ENCODE peak calls at places on chromosomes 13 and 19, in five cellular contexts. L is neuronal stem cell; S is uterus; U is CD4-positive, alpha-beta memory T cell; F is upper lobe of right lung. Z is an unnamed sample.
A peak's percentile ranks its signal among the peaks of the same experiment; 100 is the strongest.

GRCh38 chr19:56966697-56967299 is 126.3 kb upstream of the PEG3 start:
- DNase-seq in F (no peak), L (no peak), U (no peak), S (peak; percentile 39), Z (no peak)

GRCh38 chr13:26011996-26012688 is 39.7 kb downstream of the SHISA2 start:
- DNase-seq in F (peak; percentile 74), L (no peak), U (peak; percentile 81), S (no peak), Z (peak; percentile 58)

GRCh38 chr13:106038752-106039151 is 496.7 kb downstream of the EFNB2 start:
- DNase-seq in S (no peak), L (no peak), F (no peak), U (no peak), Z (no peak)

GRCh38 chr13:97253581-97254293 is 31.6 kb downstream of the MBNL2 start:
- DNase-seq in L (no peak), F (no peak), U (no peak), S (no peak), Z (no peak)

GRCh38 chr19:55447421-55448174 is 4.5 kb upstream of the SHISA7 start:
- DNase-seq in S (no peak), U (peak; percentile 38), L (no peak), F (no peak), Z (no peak)

GRCh38 chr19:29076161-29076560 is 136.8 kb downstream of the UQCRFS1 start:
- DNase-seq in S (no peak), F (no peak), U (no peak), L (no peak), Z (no peak)

GRCh38 chr13:108346376-108346775 is 76.9 kb downstream of the TNFSF13B start:
- DNase-seq in L (no peak), U (peak; percentile 69), S (no peak), F (no peak), Z (no peak)

GRCh38 chr13:48904668-48905290 is 70.9 kb upstream of the FNDC3A start:
- DNase-seq in S (no peak), U (no peak), L (no peak), F (no peak), Z (no peak)

GRCh38 chr13:35978607-35979316 is 152.4 kb downstream of the DCLK1 start:
- DNase-seq in S (peak; percentile 31), L (peak; percentile 68), U (no peak), F (no peak), Z (no peak)

GRCh38 chr19:1170938-1171754 is 2.9 kb downstream of the SBNO2 start:
- DNase-seq in U (no peak), S (no peak), L (no peak), F (peak; percentile 71), Z (no peak)

GRCh38 chr19:35142531-35143230 is 374 bp upstream of the FXYD7 start:
- DNase-seq in U (peak; percentile 66), F (peak; percentile 80), S (no peak), L (no peak), Z (peak; percentile 77)

GRCh38 chr19:55096061-55096701 is 20.5 kb downstream of the EPS8L1 start:
- DNase-seq in U (peak; percentile 1), F (no peak), S (no peak), L (no peak), Z (no peak)

GRCh38 chr13:59641758-59642157 is 522.0 kb downstream of the DIAPH3 start:
- DNase-seq in U (no peak), F (no peak), L (no peak), S (no peak), Z (no peak)

GRCh38 chr13:20993661-20994440 is 67.5 kb downstream of the LATS2 start:
- DNase-seq in S (no peak), F (no peak), U (peak; percentile 43), L (no peak), Z (no peak)

GRCh38 chr13:51614350-51614786 is 30.1 kb downstream of the WDFY2 start:
- DNase-seq in F (no peak), U (peak; percentile 58), S (no peak), L (no peak), Z (peak; percentile 25)

GRCh38 chr19:58001895-58002369 is 688 bp downstream of the ZNF606 start:
- DNase-seq in F (no peak), S (no peak), U (no peak), L (no peak), Z (peak; percentile 10)

GRCh38 chr13:93709511-93710244 is 483.1 kb downstream of the GPC6 start:
- DNase-seq in S (no peak), F (no peak), U (no peak), L (no peak), Z (no peak)

GRCh38 chr19:926595-927043 is 784 bp downstream of the ARID3A start:
- DNase-seq in U (no peak), F (peak; percentile 85), S (peak; percentile 54), L (no peak), Z (no peak)

DNA sequence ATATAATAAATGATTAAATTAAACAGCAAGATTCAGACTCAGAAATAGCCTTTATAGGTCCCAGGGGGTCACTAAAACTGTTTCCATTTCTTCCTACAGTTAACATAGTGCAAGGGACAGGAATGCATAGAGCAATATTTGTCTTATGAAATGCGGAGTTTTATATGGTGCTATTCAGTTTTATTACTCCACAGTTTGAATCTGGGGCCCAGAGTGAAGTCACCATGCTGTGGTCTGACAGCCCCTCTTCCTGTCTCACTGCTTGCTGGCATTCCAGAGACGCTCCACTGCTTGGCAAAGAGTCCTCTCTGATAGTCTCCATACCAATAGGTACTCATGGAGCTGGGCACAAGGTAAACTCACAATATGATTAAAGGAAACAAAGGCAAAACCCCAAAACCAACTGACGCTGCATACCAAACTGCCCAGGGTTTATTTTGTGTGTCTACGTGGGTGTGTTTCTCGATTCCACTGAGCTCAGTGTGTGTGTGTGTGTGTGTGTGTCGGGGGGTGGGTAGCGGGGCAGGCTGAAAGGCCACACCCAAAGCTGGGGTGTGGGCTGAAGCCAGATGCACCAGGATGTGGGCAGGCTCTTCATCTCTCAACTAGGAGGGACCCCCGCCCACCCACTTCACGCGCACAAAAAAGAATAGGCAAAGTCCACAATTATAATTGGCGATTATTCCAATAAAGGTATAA is 277.9 kb downstream of the TSHZ3 start:
- DNase-seq in U (no peak), S (no peak), L (no peak), F (no peak), Z (no peak)
- H3K9me3 ChIP-seq in U (no peaks in the 10 kb centered on the region), S (no peaks in the 10 kb centered on the region), L (no peaks in the 10 kb centered on the region), F (no peaks in the 10 kb centered on the region), Z (no peaks in the 10 kb centered on the region)

GRCh38 chr19:36847968-36848367 is 2.7 kb upstream of the ZNF345 start:
- DNase-seq in F (no peak), S (no peak), U (no peak), L (no peak), Z (no peak)
- H3K9me3 ChIP-seq in F (peaks cover 6% of the 10 kb centered on the region), S (no peaks in the 10 kb centered on the region), U (no peaks in the 10 kb centered on the region), L (peaks cover 57% of the 10 kb centered on the region), Z (peaks cover 5% of the 10 kb centered on the region)

GRCh38 chr19:6983448-6983847 is 37.8 kb downstream of the MBD3L2B start:
- DNase-seq in L (no peak), U (no peak), S (no peak), F (no peak), Z (no peak)

GRCh38 chr19:6976197-6976596 is 45.0 kb downstream of the MBD3L2B start:
- DNase-seq in S (no peak), U (no peak), F (no peak), L (no peak), Z (no peak)

DNA sequence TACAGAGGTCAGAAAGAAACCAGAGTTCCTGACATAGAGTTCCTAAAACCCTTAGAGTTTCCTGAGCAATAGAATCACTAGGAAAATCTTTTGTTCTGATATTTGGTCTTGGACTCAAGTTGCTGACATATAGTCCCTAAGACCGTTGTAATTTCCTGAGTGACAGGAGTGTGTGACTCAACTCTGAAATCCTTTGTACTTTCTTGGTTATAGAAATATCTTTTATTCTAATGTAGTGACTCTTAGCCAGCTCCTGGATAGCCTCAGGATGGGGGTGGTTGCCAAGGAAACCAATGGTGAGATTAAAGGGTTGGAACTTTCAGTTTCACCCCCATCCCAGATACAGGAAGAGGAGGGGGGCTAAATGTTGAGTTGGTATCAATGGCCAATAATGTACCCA is 41.9 kb downstream of the MBD3L2B start:
- DNase-seq in L (no peak), S (no peak), U (no peak), F (no peak), Z (no peak)
- H3K9me3 ChIP-seq in L (no peaks in the 10 kb centered on the region), S (no peaks in the 10 kb centered on the region), U (peaks cover 10% of the 10 kb centered on the region), F (peaks cover 16% of the 10 kb centered on the region), Z (peaks cover 29% of the 10 kb centered on the region)

GRCh38 chr13:80727321-80727975 is 386.5 kb upstream of the SPRY2 start:
- DNase-seq in S (no peak), F (no peak), L (no peak), U (no peak), Z (no peak)
- H3K9me3 ChIP-seq in S (peaks cover 3% of the 10 kb centered on the region), F (no peaks in the 10 kb centered on the region), L (peaks cover 14% of the 10 kb centered on the region), U (no peaks in the 10 kb centered on the region), Z (no peaks in the 10 kb centered on the region)

DNA sequence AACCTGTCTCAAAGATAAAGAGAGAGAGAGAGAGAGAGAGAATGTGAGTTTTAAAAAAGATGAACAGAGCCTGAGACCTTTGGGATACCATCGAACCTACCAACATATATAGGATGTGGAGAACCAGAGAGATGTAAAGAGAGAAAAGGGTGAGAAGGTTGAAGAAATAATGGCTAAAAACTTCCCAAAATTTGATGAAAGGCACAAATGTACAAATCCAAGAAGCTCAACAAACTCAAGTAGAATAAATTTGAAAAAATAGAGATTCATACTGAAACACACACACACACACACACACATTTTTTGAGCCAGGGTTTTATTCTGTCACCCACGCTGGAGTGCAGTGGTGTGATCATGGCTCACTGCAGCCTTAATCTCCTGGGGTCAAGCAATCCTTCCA is 16.3 kb downstream of the ZNF558 start:
- DNase-seq in U (no peak), L (no peak), F (no peak), S (no peak), Z (no peak)
- H3K9me3 ChIP-seq in U (peaks cover 48% of the 10 kb centered on the region), L (peaks cover 79% of the 10 kb centered on the region), F (peaks cover 79% of the 10 kb centered on the region), S (peaks cover 78% of the 10 kb centered on the region), Z (peaks cover 91% of the 10 kb centered on the region)

Z was measured in CD4-positive, alpha-beta T cell.